ENCODE peak calls at places on chromosomes 4 and X, in ten cellular contexts. Y is mesothelial cell of epicardium; K is iPS DF 6.9; I is activated naive CD4-positive, alpha-beta T cell treated with anti-CD3 and anti-CD28 coated beads, Interleukin-2, amount 50 U/mL, for 16 hours; Q is SW480; V is HEK293T; H is skeletal muscle cell; E is lung; O is neuronal stem cell; M is hepatocyte. N is an unnamed sample.
A peak's percentile ranks its signal among the peaks of the same experiment; 100 is the strongest.

GRCh38 chrX:12950851-12951589 is 23.9 kb upstream of the TMSB4X start:
- DNase-seq in M (peak; percentile 64), I (peak; percentile 72), Y (no peak), Q (no peak), K (no peak), O (no peak), E (no peak), H (no peak), V (peak; percentile 62), N (no peak)

GRCh38 chr4:17142232-17142711 is 243.8 kb upstream of the LDB2 start:
- DNase-seq in V (no peak), O (no peak), M (no peak), Q (peak; percentile 64), Y (no peak), K (no peak), I (no peak), E (no peak), H (peak; percentile 95), N (no peak)

GRCh38 chrX:47191806-47192401 is 1.7 kb upstream of the UBA1 start:
- DNase-seq in H (no peak), I (no peak), V (no peak), K (no peak), M (no peak), O (no peak), E (no peak), Q (no peak), Y (no peak), N (no peak)

GRCh38 chr4:188550296-188550695 is 411.1 kb downstream of the TRIML1 start:
- DNase-seq in K (no peak), I (no peak), E (no peak), Q (no peak), O (no peak), V (peak; percentile 5), Y (no peak), M (no peak), H (peak; percentile 6), N (no peak)

GRCh38 chrX:9539611-9540387 is 74.9 kb downstream of the TBL1X start:
- DNase-seq in K (no peak), Y (no peak), I (peak; percentile 11), M (no peak), V (no peak), O (no peak), E (no peak), H (no peak), Q (no peak), N (no peak)

GRCh38 chr4:102308032-102308799 is 37.1 kb downstream of the SLC39A8 start:
- DNase-seq in O (no peak), E (no peak), Y (no peak), H (no peak), K (no peak), M (no peak), I (no peak), V (no peak), Q (peak; percentile 22), N (no peak)

GRCh38 chr4:2745981-2746806 is 9.9 kb downstream of the TNIP2 start:
- DNase-seq in E (no peak), M (peak; percentile 68), K (no peak), Q (peak; percentile 32), H (no peak), O (no peak), V (no peak), Y (no peak), I (peak; percentile 96), N (no peak)

GRCh38 chr4:48109413-48110263 is 24.4 kb downstream of the TXK start:
- DNase-seq in E (no peak), K (no peak), V (peak; percentile 15), O (no peak), I (no peak), Y (no peak), Q (peak; percentile 42), H (no peak), M (peak; percentile 71), N (peak; percentile 7)

GRCh38 chr4:38160487-38161207 is 200.4 kb downstream of the PTTG2 start:
- DNase-seq in Y (no peak), O (peak; percentile 15), K (no peak), H (peak; percentile 97), I (peak; percentile 58), Q (peak; percentile 96), V (no peak), M (peak; percentile 77), E (peak; percentile 63), N (no peak)

GRCh38 chr4:19259920-19260319 is 991.8 kb upstream of the SLIT2 start:
- DNase-seq in E (no peak), V (no peak), H (no peak), Y (no peak), I (no peak), M (no peak), O (no peak), Q (no peak), K (no peak), N (no peak)

GRCh38 chr4:108119199-108119800 is 49.4 kb downstream of the LEF1 start:
- DNase-seq in I (no peak), Y (no peak), H (no peak), Q (no peak), M (no peak), K (no peak), O (no peak), E (no peak), V (no peak), N (no peak)

GRCh38 chrX:115561605-115562491 is 874 bp downstream of the PLS3 start:
- DNase-seq in E (peak; percentile 61), V (peak; percentile 68), Q (peak; percentile 62), H (no peak), I (no peak), K (no peak), Y (peak; percentile 30), O (peak; percentile 24), M (peak; percentile 80), N (no peak)

GRCh38 chrX:16606142-16606720 is 43.7 kb upstream of the S100G start:
- DNase-seq in Y (no peak), V (no peak), M (no peak), H (no peak), I (no peak), E (no peak), K (no peak), O (no peak), Q (no peak), N (no peak)

GRCh38 chr4:499563-499962 is 553 bp downstream of the PIGG start:
- DNase-seq in E (no peak), Q (no peak), M (peak; percentile 24), V (no peak), K (no peak), O (no peak), Y (no peak), H (no peak), I (no peak), N (no peak)

GRCh38 chr4:134215636-134216340 is 14.2 kb upstream of the PABPC4L start:
- DNase-seq in M (no peak), O (no peak), I (no peak), K (no peak), H (no peak), Q (no peak), Y (no peak), V (no peak), E (no peak), N (no peak)

GRCh38 chrX:19514791-19515614 is at the start of gene MAP3K15:
- DNase-seq in V (peak; percentile 69), O (no peak), K (no peak), H (no peak), I (peak; percentile 15), Y (peak; percentile 29), M (peak; percentile 39), E (peak; percentile 32), Q (peak; percentile 58), N (peak; percentile 39)

GRCh38 chr4:117334451-117335188 is 249.2 kb upstream of the TRAM1L1 start:
- DNase-seq in Q (no peak), H (no peak), M (no peak), K (no peak), Y (no peak), E (no peak), V (no peak), I (no peak), O (no peak), N (no peak)

GRCh38 chr4:145154573-145154972 is 25.8 kb downstream of the OTUD4 start:
- DNase-seq in Y (no peak), K (no peak), O (no peak), I (no peak), H (no peak), E (no peak), Q (peak; percentile 11), V (no peak), M (peak; percentile 34), N (no peak)

GRCh38 chr4:125105561-125105960 is 209.2 kb upstream of the FAT4 start:
- DNase-seq in Y (no peak), V (no peak), K (no peak), E (no peak), I (no peak), O (no peak), Q (no peak), H (no peak), M (no peak), N (no peak)

GRCh38 chrX:34197946-34198345 is 65.8 kb upstream of the FAM47A start:
- DNase-seq in Q (no peak), K (no peak), V (no peak), O (no peak), H (no peak), Y (no peak), E (no peak), I (no peak), M (peak; percentile 30), N (no peak)

GRCh38 chrX:44744828-44745227 is 99.0 kb upstream of the DUSP21 start:
- DNase-seq in H (no peak), E (no peak), O (no peak), V (no peak), I (no peak), K (no peak), Y (no peak), M (no peak), Q (peak; percentile 65), N (no peak)

GRCh38 chrX:41559662-41560061 is 112.5 kb downstream of the NYX start:
- DNase-seq in K (no peak), O (no peak), V (no peak), Y (no peak), Q (no peak), I (no peak), H (peak; percentile 89), M (peak; percentile 11), E (no peak), N (no peak)

GRCh38 chrX:153226344-153227190 is 47.5 kb downstream of the MAGEA1 start:
- DNase-seq in M (peak; percentile 87), Q (peak; percentile 91), E (peak; percentile 90), O (peak; percentile 91), V (peak; percentile 71), H (peak; percentile 43), Y (no peak), K (peak; percentile 67), I (no peak), N (no peak)

GRCh38 chrX:72100051-72100755 is 31.5 kb downstream of the RTL5 start:
- DNase-seq in Q (no peak), O (no peak), Y (no peak), V (no peak), I (no peak), K (no peak), H (no peak), E (no peak), M (no peak), N (no peak)

GRCh38 chrX:63475200-63475599 is 124.1 kb upstream of the SPIN4 start:
- DNase-seq in V (no peak), K (no peak), I (no peak), Y (no peak), M (no peak), Q (no peak), E (no peak), H (no peak), O (no peak), N (no peak)